ENCODE peak calls at places on chromosomes 12 and 14, in five cellular contexts. H, N, C, O and R are unnamed samples. For H3K4me1, the result is how much of the 10 kb centered on the place peaks cover.

GRCh38 chr12:46830731-46831334 is 5.0 kb upstream of the SLC38A4 start:
- DNase-seq in N (no peak), O (peak), C (no peak), H (no peak), R (no peak)

GRCh38 chr14:71856199-71856919 is 75.9 kb upstream of the RGS6 start:
- DNase-seq in O (no peak), C (no peak), N (no peak), H (no peak), R (peak)

GRCh38 chr14:70114621-70115156 is 74.1 kb downstream of the SLC8A3 start:
- DNase-seq in C (no peak), H (no peak), N (no peak), O (no peak), R (no peak)

GRCh38 chr14:50739186-50739585 is 71.1 kb upstream of the SAV1 start:
- DNase-seq in N (no peak), O (no peak), H (no peak), C (no peak), R (no peak)

GRCh38 chr14:85634205-85634604 is 104.3 kb downstream of the FLRT2 start:
- DNase-seq in H (no peak), C (no peak), N (no peak), O (no peak), R (no peak)

GRCh38 chr14:99325591-99325990 is 53.6 kb upstream of the BCL11B start:
- DNase-seq in O (no peak), N (no peak), H (peak), C (no peak), R (no peak)

GRCh38 chr14:91154851-91155625 is 41.2 kb downstream of the DGLUCY start:
- DNase-seq in C (no peak), H (no peak), N (peak), O (peak), R (peak)

GRCh38 chr14:67636361-67636919 is 16.7 kb downstream of the ARG2 start:
- DNase-seq in C (no peak), H (no peak), O (no peak), N (no peak), R (no peak)

GRCh38 chr12:94173660-94174265 is 25.4 kb downstream of the PLXNC1 start:
- DNase-seq in H (no peak), O (no peak), C (no peak), N (no peak), R (no peak)

GRCh38 chr12:126055521-126055920 is 990.3 kb downstream of the AACS start:
- DNase-seq in C (no peak), H (no peak), N (no peak), O (no peak), R (no peak)

GRCh38 chr14:41022932-41023331 is 583.7 kb upstream of the LRFN5 start:
- DNase-seq in N (no peak), C (no peak), H (no peak), O (no peak), R (no peak)

GRCh38 chr14:91410781-91411536 is 6.7 kb downstream of the CCDC88C start:
- DNase-seq in C (no peak), N (no peak), O (no peak), H (no peak), R (no peak)

GRCh38 chr14:64107438-64107837 is 186.7 kb downstream of the ESR2 start:
- DNase-seq in H (no peak), N (no peak), C (no peak), O (peak), R (no peak)

GRCh38 chr12:68884251-68884650 is 48.7 kb downstream of the CPM start:
- DNase-seq in O (no peak), N (no peak), C (no peak), H (no peak), R (no peak)

GRCh38 chr14:64792871-64793560 is 86.7 kb downstream of the SPTB start:
- DNase-seq in O (no peak), H (no peak), C (no peak), N (no peak), R (no peak)

GRCh38 chr14:74593241-74593985 is 18.6 kb downstream of the LTBP2 start:
- DNase-seq in C (no peak), N (no peak), O (no peak), H (no peak), R (no peak)

GRCh38 chr12:46490635-46491034 is 118.1 kb upstream of the SLC38A2 start:
- DNase-seq in O (no peak), N (no peak), H (no peak), C (no peak), R (no peak)

GRCh38 chr14:50417853-50418252 is 21.2 kb upstream of the CDKL1 start:
- DNase-seq in C (no peak), H (no peak), O (no peak), N (no peak), R (no peak)

GRCh38 chr12:109567967-109568366 is 5.3 kb downstream of the MMAB start:
- DNase-seq in H (no peak), O (no peak), N (no peak), C (no peak), R (no peak)

GRCh38 chr14:39320318-39320717 is 86.6 kb downstream of the MIA2 start:
- DNase-seq in H (no peak), C (no peak), N (no peak), O (no peak), R (no peak)

GRCh38 chr12:52022841-52023181 is 16.1 kb downstream of the TAMALIN start:
- DNase-seq in N (peak), H (no peak), O (peak), C (no peak), R (no peak)

GRCh38 chr12:69284131-69284530 is 44.8 kb downstream of the CPSF6 start:
- DNase-seq in C (peak), O (peak), H (peak), N (peak), R (peak)

GRCh38 chr12:21614510-21614909 is 9.9 kb upstream of the GYS2 start:
- DNase-seq in O (no peak), N (no peak), C (no peak), H (no peak), R (no peak)

GRCh38 chr12:113092478-113093408 is 36.2 kb downstream of the DTX1 start:
- DNase-seq in N (peak), O (peak), H (peak), C (peak), R (no peak)

GRCh38 chr12:110566993-110567392 is 16.1 kb downstream of the PPTC7 start:
- DNase-seq in C (no peak), H (no peak), O (no peak), N (no peak), R (no peak)

GRCh38 chr14:24095196-24096068 is 1.3 kb downstream of the PCK2 start:
- DNase-seq in O (peak), H (peak), C (peak), N (peak), R (peak)

GRCh38 chr14:36271939-36272907 is 48.2 kb downstream of the MBIP start:
- DNase-seq in H (no peak), O (no peak), C (no peak), N (no peak), R (no peak)

GRCh38 chr12:14289596-14289995 is 75.9 kb upstream of the ATF7IP start:
- DNase-seq in C (no peak), N (no peak), H (no peak), O (no peak), R (no peak)

GRCh38 chr12:44842669-44843068 is 33.4 kb downstream of the NELL2 start:
- DNase-seq in H (no peak), O (no peak), C (no peak), N (no peak), R (no peak)
- H3K4me1 ChIP-seq in H (under half), O (under half), C (under half), N (under half), R (under half)

DNA sequence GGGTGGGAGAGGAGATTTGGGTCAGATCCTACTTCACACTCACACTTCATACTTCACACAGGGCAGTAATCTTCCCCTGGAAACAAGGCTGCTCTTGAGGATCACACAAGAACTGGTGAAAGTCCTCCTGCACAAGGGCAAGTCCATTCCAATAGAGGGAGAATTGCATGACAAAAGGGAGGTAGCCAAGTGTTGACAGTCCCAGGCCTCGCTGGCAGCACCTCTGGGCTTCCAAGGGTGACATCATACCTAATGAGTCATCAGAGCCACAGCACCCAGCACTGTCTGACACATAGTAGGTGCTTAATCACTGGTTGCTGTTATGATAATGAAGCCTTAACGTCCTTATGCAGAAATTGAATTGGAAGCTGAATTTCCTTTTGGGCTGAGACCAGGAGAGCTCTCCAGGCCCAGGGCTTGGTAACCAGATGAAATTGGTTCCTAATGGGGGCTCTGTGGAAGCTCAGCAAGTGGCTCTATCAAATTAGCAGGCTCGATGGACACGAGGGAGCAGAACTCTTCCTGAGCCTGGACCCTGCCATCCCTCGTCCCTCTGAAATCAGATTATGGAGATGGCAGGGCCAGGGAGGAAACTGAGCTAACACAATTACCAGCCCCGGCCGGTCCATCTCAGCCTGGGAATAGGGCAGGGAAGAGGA is 58.8 kb upstream of the ACTN1 start:
- DNase-seq in C (no peak), H (no peak), N (peak), O (no peak), R (peak)
- H3K4me1 ChIP-seq in C (under half), H (under half), N (under half), O (under half), R (under half)

DNA sequence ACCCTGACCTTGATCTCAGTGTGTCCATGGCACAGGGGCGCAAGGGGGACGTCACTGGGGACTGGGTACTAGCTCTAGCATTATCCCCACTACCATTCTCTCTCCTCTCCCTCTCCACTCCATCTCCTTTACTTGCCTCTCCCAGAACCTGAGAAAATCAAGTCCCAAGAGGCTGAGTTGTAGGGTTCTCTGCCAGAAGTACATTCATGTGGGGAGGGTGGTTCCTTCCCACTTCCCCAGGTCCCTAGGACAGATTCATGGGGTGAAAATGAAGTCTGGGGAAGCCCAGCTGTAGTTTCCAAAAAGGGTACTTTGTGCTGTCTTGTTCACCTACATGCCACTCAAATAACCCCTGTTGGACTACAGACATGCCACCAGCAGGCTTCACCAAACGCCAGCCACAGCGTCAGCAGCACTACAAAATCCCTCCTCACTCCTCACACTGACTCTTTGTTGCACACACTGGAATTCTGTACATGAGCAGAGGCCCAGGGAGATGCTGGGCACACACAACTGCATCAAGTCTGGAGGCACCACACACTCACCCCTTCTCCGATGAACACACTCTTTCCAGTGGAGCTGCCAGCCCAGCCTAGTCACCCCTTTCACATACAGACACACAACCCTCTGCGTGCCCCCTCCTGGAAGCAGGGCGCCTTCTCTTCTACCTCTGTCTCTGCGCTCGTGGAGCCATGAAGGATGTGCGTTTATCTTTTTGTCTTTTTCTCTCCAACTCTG is 6.9 kb downstream of the RARG start:
- DNase-seq in C (no peak), O (no peak), N (no peak), H (no peak), R (no peak)
- H3K4me1 ChIP-seq in C (under half), O (under half), N (under half), H (half or more), R (under half)

DNA sequence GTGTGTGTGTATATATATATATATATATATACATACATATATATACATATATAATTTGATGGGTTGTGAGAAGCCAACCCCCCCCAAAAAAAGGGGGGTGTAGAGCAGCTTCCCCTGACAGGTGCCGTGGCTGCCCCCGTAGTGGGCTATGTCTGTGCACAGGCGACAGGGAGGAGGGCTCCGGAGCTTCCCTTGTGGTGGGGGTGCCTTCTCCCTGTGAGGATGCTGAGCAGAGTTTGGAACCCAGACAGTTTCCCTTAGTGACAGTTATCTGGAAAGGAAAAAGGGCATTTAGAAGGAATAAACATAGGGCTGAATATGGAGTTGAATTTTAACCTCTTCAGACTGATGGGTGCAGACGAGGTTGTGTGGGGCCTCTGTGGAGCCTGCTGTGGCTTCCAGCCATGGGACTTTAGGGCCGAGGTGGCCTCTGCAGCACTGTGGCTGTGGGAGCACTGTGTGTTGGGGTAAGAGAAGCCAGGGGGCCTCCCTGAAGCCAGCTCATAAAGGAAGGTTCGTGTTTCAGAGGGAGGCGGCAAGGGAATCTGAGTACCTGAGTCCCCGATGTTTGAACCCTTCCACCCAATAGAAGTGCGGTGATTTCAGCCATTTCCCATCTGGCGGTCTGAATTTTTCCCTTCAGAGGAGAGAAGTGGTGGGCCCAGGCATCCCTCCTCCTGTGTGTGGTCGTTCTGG is 19.8 kb downstream of the XRCC3 start:
- DNase-seq in C (no peak), O (no peak), N (no peak), H (peak), R (no peak)
- H3K4me1 ChIP-seq in C (half or more), O (under half), N (under half), H (half or more), R (under half)

GRCh38 chr14:61530896-61531295 is 164.4 kb upstream of the HIF1A start:
- DNase-seq in H (no peak), N (no peak), C (no peak), O (no peak), R (no peak)
- H3K4me1 ChIP-seq in H (under half), N (half or more), C (half or more), O (half or more), R (under half)